ENCODE peak calls at places on chromosomes 7 and 10, in eight cellular contexts. One of them, this sample, is unnamed. For H3K4me1, the result is how much of the 10 kb centered on the place peaks cover.

GRCh38 chr10:80408198-80409085 is at the start of gene PRXL2A:
- DNase-seq in GM23338: peak
- DNase-seq in aorta: peak
- DNase-seq in upper lobe of right lung: peak
- DNase-seq in body of pancreas: peak
- DNase-seq in colonic mucosa: peak
- DNase-seq in small intestine: peak
- DNase-seq in lung: peak
- DNase-seq in this sample: peak

GRCh38 chr10:23535381-23535780 is 96.5 kb downstream of the OTUD1 start:
- DNase-seq in GM23338: peak
- DNase-seq in aorta: no peak
- DNase-seq in upper lobe of right lung: no peak
- DNase-seq in body of pancreas: no peak
- DNase-seq in colonic mucosa: no peak
- DNase-seq in small intestine: no peak
- DNase-seq in lung: no peak
- DNase-seq in this sample: no peak

GRCh38 chr10:50561266-50561665 is 62.5 kb downstream of the SGMS1 start:
- DNase-seq in GM23338: no peak
- DNase-seq in aorta: no peak
- DNase-seq in upper lobe of right lung: no peak
- DNase-seq in body of pancreas: peak
- DNase-seq in colonic mucosa: no peak
- DNase-seq in small intestine: no peak
- DNase-seq in lung: no peak
- DNase-seq in this sample: no peak

GRCh38 chr10:86900955-86901354 is 56.5 kb downstream of the MMRN2 start:
- DNase-seq in GM23338: no peak
- DNase-seq in aorta: no peak
- DNase-seq in upper lobe of right lung: peak
- DNase-seq in body of pancreas: peak
- DNase-seq in colonic mucosa: peak
- DNase-seq in small intestine: peak
- DNase-seq in lung: peak
- DNase-seq in this sample: no peak

GRCh38 chr10:3784510-3785250 is at the start of gene KLF6:
- DNase-seq in GM23338: peak
- DNase-seq in aorta: no peak
- DNase-seq in upper lobe of right lung: no peak
- DNase-seq in body of pancreas: peak
- DNase-seq in colonic mucosa: peak
- DNase-seq in small intestine: no peak
- DNase-seq in lung: no peak
- DNase-seq in this sample: no peak

GRCh38 chr10:128180843-128181242 is 54.6 kb upstream of the MKI67 start:
- DNase-seq in GM23338: no peak
- DNase-seq in aorta: no peak
- DNase-seq in upper lobe of right lung: no peak
- DNase-seq in body of pancreas: no peak
- DNase-seq in colonic mucosa: no peak
- DNase-seq in small intestine: peak
- DNase-seq in lung: no peak
- DNase-seq in this sample: no peak

GRCh38 chr10:113764598-113764997 is 13.1 kb downstream of the PLEKHS1 start:
- DNase-seq in GM23338: no peak
- DNase-seq in aorta: no peak
- DNase-seq in upper lobe of right lung: no peak
- DNase-seq in body of pancreas: no peak
- DNase-seq in colonic mucosa: no peak
- DNase-seq in small intestine: peak
- DNase-seq in lung: no peak
- DNase-seq in this sample: no peak

GRCh38 chr7:30146127-30146612 is 11.4 kb downstream of the MTURN start:
- DNase-seq in GM23338: no peak
- DNase-seq in aorta: no peak
- DNase-seq in upper lobe of right lung: no peak
- DNase-seq in body of pancreas: no peak
- DNase-seq in colonic mucosa: no peak
- DNase-seq in small intestine: no peak
- DNase-seq in lung: no peak
- DNase-seq in this sample: no peak

GRCh38 chr10:21946946-21947345 is 56.6 kb downstream of the DNAJC1 start:
- DNase-seq in GM23338: no peak
- DNase-seq in aorta: no peak
- DNase-seq in upper lobe of right lung: no peak
- DNase-seq in body of pancreas: no peak
- DNase-seq in colonic mucosa: no peak
- DNase-seq in small intestine: no peak
- DNase-seq in lung: no peak
- DNase-seq in this sample: no peak

GRCh38 chr10:52071814-52072213 is 242.3 kb upstream of the DKK1 start:
- DNase-seq in GM23338: peak
- DNase-seq in aorta: peak
- DNase-seq in upper lobe of right lung: no peak
- DNase-seq in body of pancreas: no peak
- DNase-seq in colonic mucosa: no peak
- DNase-seq in small intestine: no peak
- DNase-seq in lung: no peak
- DNase-seq in this sample: no peak

GRCh38 chr10:93063217-93063976 is 2.8 kb downstream of the CYP26C1 start:
- DNase-seq in GM23338: no peak
- DNase-seq in aorta: no peak
- DNase-seq in upper lobe of right lung: no peak
- DNase-seq in body of pancreas: no peak
- DNase-seq in colonic mucosa: no peak
- DNase-seq in small intestine: no peak
- DNase-seq in lung: no peak
- DNase-seq in this sample: no peak

GRCh38 chr10:97713828-97714400 is 384 bp downstream of the MARVELD1 start:
- DNase-seq in GM23338: peak
- DNase-seq in aorta: peak
- DNase-seq in upper lobe of right lung: no peak
- DNase-seq in body of pancreas: peak
- DNase-seq in colonic mucosa: peak
- DNase-seq in small intestine: peak
- DNase-seq in lung: peak
- DNase-seq in this sample: peak

GRCh38 chr7:132240262-132240661 is 336.0 kb downstream of the PLXNA4 start:
- DNase-seq in GM23338: no peak
- DNase-seq in aorta: no peak
- DNase-seq in upper lobe of right lung: no peak
- DNase-seq in body of pancreas: no peak
- DNase-seq in colonic mucosa: peak
- DNase-seq in small intestine: no peak
- DNase-seq in lung: no peak
- DNase-seq in this sample: no peak

GRCh38 chr7:41403291-41403690 is 299.6 kb downstream of the INHBA start:
- DNase-seq in GM23338: peak
- DNase-seq in aorta: no peak
- DNase-seq in upper lobe of right lung: no peak
- DNase-seq in body of pancreas: no peak
- DNase-seq in colonic mucosa: no peak
- DNase-seq in small intestine: no peak
- DNase-seq in lung: no peak
- DNase-seq in this sample: no peak

GRCh38 chr7:51234139-51234538 is 82.5 kb downstream of the COBL start:
- DNase-seq in GM23338: no peak
- DNase-seq in aorta: no peak
- DNase-seq in upper lobe of right lung: no peak
- DNase-seq in body of pancreas: no peak
- DNase-seq in colonic mucosa: no peak
- DNase-seq in small intestine: no peak
- DNase-seq in lung: no peak
- DNase-seq in this sample: no peak

GRCh38 chr10:533186-533585 is 156.3 kb downstream of the DIP2C start:
- DNase-seq in GM23338: no peak
- DNase-seq in aorta: no peak
- DNase-seq in upper lobe of right lung: peak
- DNase-seq in body of pancreas: peak
- DNase-seq in colonic mucosa: no peak
- DNase-seq in small intestine: no peak
- DNase-seq in lung: no peak
- DNase-seq in this sample: no peak

GRCh38 chr7:28497026-28497425 is 84.7 kb downstream of the CREB5 start:
- DNase-seq in GM23338: no peak
- DNase-seq in aorta: no peak
- DNase-seq in upper lobe of right lung: no peak
- DNase-seq in body of pancreas: no peak
- DNase-seq in colonic mucosa: no peak
- DNase-seq in small intestine: no peak
- DNase-seq in lung: no peak
- DNase-seq in this sample: no peak

GRCh38 chr10:110481948-110482347 is 15.8 kb upstream of the DUSP5 start:
- DNase-seq in GM23338: no peak
- DNase-seq in aorta: no peak
- DNase-seq in upper lobe of right lung: no peak
- DNase-seq in body of pancreas: no peak
- DNase-seq in colonic mucosa: no peak
- DNase-seq in small intestine: no peak
- DNase-seq in lung: no peak
- DNase-seq in this sample: no peak

GRCh38 chr7:121076350-121077164 is 88.0 kb downstream of the CPED1 start:
- DNase-seq in GM23338: no peak
- DNase-seq in aorta: no peak
- DNase-seq in upper lobe of right lung: no peak
- DNase-seq in body of pancreas: no peak
- DNase-seq in colonic mucosa: no peak
- DNase-seq in small intestine: no peak
- DNase-seq in lung: no peak
- DNase-seq in this sample: no peak

GRCh38 chr10:47261121-47261520 is 38.9 kb upstream of the GDF10 start:
- DNase-seq in GM23338: no peak
- DNase-seq in aorta: no peak
- DNase-seq in upper lobe of right lung: no peak
- DNase-seq in body of pancreas: no peak
- DNase-seq in colonic mucosa: no peak
- DNase-seq in small intestine: peak
- DNase-seq in lung: no peak
- DNase-seq in this sample: no peak

DNA sequence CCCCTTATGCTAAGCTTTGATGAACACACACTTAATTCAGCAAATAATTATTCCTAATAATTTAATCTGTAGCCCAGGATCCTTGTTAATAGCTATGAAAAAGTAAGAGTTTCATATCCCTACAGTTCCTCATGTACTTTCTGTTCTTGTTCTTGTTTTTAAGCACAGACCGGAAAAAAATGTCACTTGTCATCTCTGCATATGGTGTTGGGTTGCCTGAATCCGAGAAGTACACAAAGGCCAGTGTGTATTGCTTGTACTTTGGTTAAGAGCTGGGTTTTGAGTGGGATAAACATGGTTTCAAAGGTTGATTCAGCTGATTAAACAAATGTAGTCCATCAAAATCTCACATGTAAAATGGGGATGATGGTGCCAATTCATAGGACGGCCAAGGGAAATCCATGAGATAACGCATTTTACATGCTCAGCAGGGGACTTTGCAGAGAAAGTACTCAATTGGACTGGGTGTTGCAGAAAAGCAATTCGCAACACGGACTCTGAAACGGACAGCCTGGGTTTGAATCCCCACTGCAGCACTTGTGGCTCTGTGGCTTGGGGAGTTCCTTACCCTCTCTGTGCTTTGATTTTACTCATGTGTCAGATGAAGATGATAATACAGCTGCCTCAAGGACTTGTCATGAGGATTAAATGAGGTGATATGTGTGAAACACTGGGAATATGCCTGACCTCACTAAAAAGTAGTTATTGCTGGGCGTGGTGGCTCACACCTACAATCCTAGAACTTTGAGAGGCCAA is 71.7 kb downstream of the MAP3K8 start:
- DNase-seq in GM23338: no peak
- DNase-seq in aorta: no peak
- DNase-seq in upper lobe of right lung: no peak
- DNase-seq in body of pancreas: no peak
- DNase-seq in colonic mucosa: no peak
- DNase-seq in small intestine: no peak
- DNase-seq in lung: no peak
- DNase-seq in this sample: no peak
- H3K4me1 ChIP-seq in GM23338: under half
- H3K4me1 ChIP-seq in aorta: under half
- H3K4me1 ChIP-seq in upper lobe of right lung: under half
- H3K4me1 ChIP-seq in body of pancreas: under half
- H3K4me1 ChIP-seq in colonic mucosa: under half
- H3K4me1 ChIP-seq in small intestine: under half
- H3K4me1 ChIP-seq in lung: under half
- H3K4me1 ChIP-seq in this sample: under half

DNA sequence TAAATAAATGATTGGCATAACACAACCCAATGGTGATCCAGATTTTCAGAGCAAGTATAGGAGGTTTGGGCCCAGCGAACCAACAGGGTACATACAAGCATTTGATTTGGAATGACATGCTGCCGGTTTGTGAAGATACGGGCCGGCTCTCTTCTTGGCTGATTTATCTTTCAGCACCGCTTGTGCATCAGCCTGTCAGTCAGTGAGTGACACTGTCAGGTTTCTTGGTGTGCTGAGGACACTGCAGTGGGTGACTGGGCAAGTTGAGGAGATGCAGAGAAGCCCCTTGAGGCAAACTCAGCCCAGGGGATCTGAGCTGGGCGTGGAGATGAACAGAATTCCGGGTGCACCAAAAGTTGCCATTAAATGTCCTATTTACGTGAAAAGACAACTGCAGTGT is 194.5 kb downstream of the SNX10 start:
- DNase-seq in GM23338: no peak
- DNase-seq in aorta: no peak
- DNase-seq in upper lobe of right lung: no peak
- DNase-seq in body of pancreas: no peak
- DNase-seq in colonic mucosa: no peak
- DNase-seq in small intestine: no peak
- DNase-seq in lung: no peak
- DNase-seq in this sample: no peak
- H3K4me1 ChIP-seq in GM23338: under half
- H3K4me1 ChIP-seq in aorta: under half
- H3K4me1 ChIP-seq in upper lobe of right lung: under half
- H3K4me1 ChIP-seq in body of pancreas: under half
- H3K4me1 ChIP-seq in colonic mucosa: under half
- H3K4me1 ChIP-seq in small intestine: under half
- H3K4me1 ChIP-seq in lung: under half
- H3K4me1 ChIP-seq in this sample: under half

GRCh38 chr10:124719213-124719851 is 24.8 kb downstream of the FAM53B start:
- DNase-seq in GM23338: peak
- DNase-seq in aorta: no peak
- DNase-seq in upper lobe of right lung: peak
- DNase-seq in body of pancreas: peak
- DNase-seq in colonic mucosa: peak
- DNase-seq in small intestine: peak
- DNase-seq in lung: peak
- DNase-seq in this sample: no peak
- H3K4me1 ChIP-seq in GM23338: under half
- H3K4me1 ChIP-seq in aorta: under half
- H3K4me1 ChIP-seq in upper lobe of right lung: half or more
- H3K4me1 ChIP-seq in body of pancreas: under half
- H3K4me1 ChIP-seq in colonic mucosa: half or more
- H3K4me1 ChIP-seq in small intestine: under half
- H3K4me1 ChIP-seq in lung: under half
- H3K4me1 ChIP-seq in this sample: half or more

GRCh38 chr10:79190740-79191261 is 122.0 kb downstream of the ZMIZ1 start:
- DNase-seq in GM23338: no peak
- DNase-seq in aorta: no peak
- DNase-seq in upper lobe of right lung: no peak
- DNase-seq in body of pancreas: no peak
- DNase-seq in colonic mucosa: no peak
- DNase-seq in small intestine: no peak
- DNase-seq in lung: no peak
- DNase-seq in this sample: no peak
- H3K4me1 ChIP-seq in GM23338: under half
- H3K4me1 ChIP-seq in aorta: under half
- H3K4me1 ChIP-seq in upper lobe of right lung: half or more
- H3K4me1 ChIP-seq in body of pancreas: under half
- H3K4me1 ChIP-seq in colonic mucosa: under half
- H3K4me1 ChIP-seq in small intestine: under half
- H3K4me1 ChIP-seq in lung: under half
- H3K4me1 ChIP-seq in this sample: half or more

GRCh38 chr10:70456164-70456563 is 14.7 kb upstream of the NODAL start:
- DNase-seq in GM23338: peak
- DNase-seq in aorta: no peak
- DNase-seq in upper lobe of right lung: no peak
- DNase-seq in body of pancreas: no peak
- DNase-seq in colonic mucosa: no peak
- DNase-seq in small intestine: no peak
- DNase-seq in lung: no peak
- DNase-seq in this sample: no peak
- H3K4me1 ChIP-seq in GM23338: half or more
- H3K4me1 ChIP-seq in aorta: under half
- H3K4me1 ChIP-seq in upper lobe of right lung: under half
- H3K4me1 ChIP-seq in body of pancreas: under half
- H3K4me1 ChIP-seq in colonic mucosa: under half
- H3K4me1 ChIP-seq in small intestine: under half
- H3K4me1 ChIP-seq in lung: under half
- H3K4me1 ChIP-seq in this sample: under half

This sample was measured in tibial nerve.